ENCODE peak calls at places on chromosomes 3 and 15, in nine cellular contexts. One of them, this sample, is unnamed.

GRCh38 chr15:32919749-32920414 is 202.1 kb downstream of the GREM1 start:
- DNase-seq in stimulated activated CD4-positive, alpha-beta T cell treated with anti-CD3 and anti-CD28 coated beads, Interleukin-4, amount 100 ng/mL, for 24 hours: no peak
- DNase-seq in posterior cingulate gyrus: no peak
- DNase-seq in activated CD8-positive, alpha-beta memory T cell treated with anti-CD3 and anti-CD28 coated beads, Interleukin-2, amount 50 U/mL, for 4 hours: no peak
- DNase-seq in lung: no peak
- DNase-seq in spleen: no peak
- DNase-seq in keratinocyte: no peak
- DNase-seq in endothelial cell of umbilical vein: no peak
- DNase-seq in NCI-H345: peak
- DNase-seq in this sample: no peak

GRCh38 chr3:130386604-130387263 is 41.3 kb downstream of the COL6A5 start:
- DNase-seq in stimulated activated CD4-positive, alpha-beta T cell treated with anti-CD3 and anti-CD28 coated beads, Interleukin-4, amount 100 ng/mL, for 24 hours: no peak
- DNase-seq in posterior cingulate gyrus: no peak
- DNase-seq in activated CD8-positive, alpha-beta memory T cell treated with anti-CD3 and anti-CD28 coated beads, Interleukin-2, amount 50 U/mL, for 4 hours: no peak
- DNase-seq in lung: no peak
- DNase-seq in spleen: no peak
- DNase-seq in keratinocyte: no peak
- DNase-seq in endothelial cell of umbilical vein: peak
- DNase-seq in NCI-H345: no peak
- DNase-seq in this sample: no peak

GRCh38 chr15:53549697-53550315 is 209.7 kb downstream of the WDR72 start:
- DNase-seq in stimulated activated CD4-positive, alpha-beta T cell treated with anti-CD3 and anti-CD28 coated beads, Interleukin-4, amount 100 ng/mL, for 24 hours: no peak
- DNase-seq in posterior cingulate gyrus: no peak
- DNase-seq in activated CD8-positive, alpha-beta memory T cell treated with anti-CD3 and anti-CD28 coated beads, Interleukin-2, amount 50 U/mL, for 4 hours: no peak
- DNase-seq in lung: no peak
- DNase-seq in spleen: no peak
- DNase-seq in keratinocyte: no peak
- DNase-seq in endothelial cell of umbilical vein: no peak
- DNase-seq in NCI-H345: peak
- DNase-seq in this sample: no peak

GRCh38 chr3:183192650-183193300 is 30.2 kb upstream of the LAMP3 start:
- DNase-seq in stimulated activated CD4-positive, alpha-beta T cell treated with anti-CD3 and anti-CD28 coated beads, Interleukin-4, amount 100 ng/mL, for 24 hours: no peak
- DNase-seq in posterior cingulate gyrus: no peak
- DNase-seq in activated CD8-positive, alpha-beta memory T cell treated with anti-CD3 and anti-CD28 coated beads, Interleukin-2, amount 50 U/mL, for 4 hours: no peak
- DNase-seq in lung: no peak
- DNase-seq in spleen: no peak
- DNase-seq in keratinocyte: no peak
- DNase-seq in endothelial cell of umbilical vein: no peak
- DNase-seq in NCI-H345: no peak
- DNase-seq in this sample: no peak

GRCh38 chr3:127589600-127590281 is 792 bp downstream of the TPRA1 start:
- DNase-seq in stimulated activated CD4-positive, alpha-beta T cell treated with anti-CD3 and anti-CD28 coated beads, Interleukin-4, amount 100 ng/mL, for 24 hours: peak
- DNase-seq in posterior cingulate gyrus: no peak
- DNase-seq in activated CD8-positive, alpha-beta memory T cell treated with anti-CD3 and anti-CD28 coated beads, Interleukin-2, amount 50 U/mL, for 4 hours: no peak
- DNase-seq in lung: no peak
- DNase-seq in spleen: peak
- DNase-seq in keratinocyte: no peak
- DNase-seq in endothelial cell of umbilical vein: peak
- DNase-seq in NCI-H345: no peak
- DNase-seq in this sample: peak

GRCh38 chr3:54931182-54931581 is 3.3 kb upstream of the LRTM1 start:
- DNase-seq in stimulated activated CD4-positive, alpha-beta T cell treated with anti-CD3 and anti-CD28 coated beads, Interleukin-4, amount 100 ng/mL, for 24 hours: no peak
- DNase-seq in posterior cingulate gyrus: peak
- DNase-seq in activated CD8-positive, alpha-beta memory T cell treated with anti-CD3 and anti-CD28 coated beads, Interleukin-2, amount 50 U/mL, for 4 hours: no peak
- DNase-seq in lung: no peak
- DNase-seq in spleen: no peak
- DNase-seq in keratinocyte: no peak
- DNase-seq in endothelial cell of umbilical vein: no peak
- DNase-seq in NCI-H345: no peak
- DNase-seq in this sample: peak

GRCh38 chr15:40266828-40267304 is 16.0 kb downstream of the ANKRD63 start:
- DNase-seq in stimulated activated CD4-positive, alpha-beta T cell treated with anti-CD3 and anti-CD28 coated beads, Interleukin-4, amount 100 ng/mL, for 24 hours: no peak
- DNase-seq in posterior cingulate gyrus: no peak
- DNase-seq in activated CD8-positive, alpha-beta memory T cell treated with anti-CD3 and anti-CD28 coated beads, Interleukin-2, amount 50 U/mL, for 4 hours: no peak
- DNase-seq in lung: peak
- DNase-seq in spleen: no peak
- DNase-seq in keratinocyte: peak
- DNase-seq in endothelial cell of umbilical vein: peak
- DNase-seq in NCI-H345: no peak
- DNase-seq in this sample: no peak

GRCh38 chr15:99909914-99910313 is 176.7 kb upstream of the LYSMD4 start:
- DNase-seq in stimulated activated CD4-positive, alpha-beta T cell treated with anti-CD3 and anti-CD28 coated beads, Interleukin-4, amount 100 ng/mL, for 24 hours: no peak
- DNase-seq in posterior cingulate gyrus: no peak
- DNase-seq in activated CD8-positive, alpha-beta memory T cell treated with anti-CD3 and anti-CD28 coated beads, Interleukin-2, amount 50 U/mL, for 4 hours: no peak
- DNase-seq in lung: no peak
- DNase-seq in spleen: no peak
- DNase-seq in keratinocyte: no peak
- DNase-seq in endothelial cell of umbilical vein: no peak
- DNase-seq in NCI-H345: no peak
- DNase-seq in this sample: peak

GRCh38 chr3:99394831-99395733 is 243.3 kb upstream of the COL8A1 start:
- DNase-seq in stimulated activated CD4-positive, alpha-beta T cell treated with anti-CD3 and anti-CD28 coated beads, Interleukin-4, amount 100 ng/mL, for 24 hours: no peak
- DNase-seq in posterior cingulate gyrus: no peak
- DNase-seq in activated CD8-positive, alpha-beta memory T cell treated with anti-CD3 and anti-CD28 coated beads, Interleukin-2, amount 50 U/mL, for 4 hours: no peak
- DNase-seq in lung: no peak
- DNase-seq in spleen: no peak
- DNase-seq in keratinocyte: peak
- DNase-seq in endothelial cell of umbilical vein: no peak
- DNase-seq in NCI-H345: no peak
- DNase-seq in this sample: no peak

GRCh38 chr15:31226011-31226410 is 100.6 kb upstream of the KLF13 start:
- DNase-seq in stimulated activated CD4-positive, alpha-beta T cell treated with anti-CD3 and anti-CD28 coated beads, Interleukin-4, amount 100 ng/mL, for 24 hours: no peak
- DNase-seq in posterior cingulate gyrus: no peak
- DNase-seq in activated CD8-positive, alpha-beta memory T cell treated with anti-CD3 and anti-CD28 coated beads, Interleukin-2, amount 50 U/mL, for 4 hours: no peak
- DNase-seq in lung: no peak
- DNase-seq in spleen: no peak
- DNase-seq in keratinocyte: no peak
- DNase-seq in endothelial cell of umbilical vein: no peak
- DNase-seq in NCI-H345: no peak
- DNase-seq in this sample: no peak

GRCh38 chr3:195182470-195182795 is 88.5 kb downstream of the XXYLT1 start:
- DNase-seq in stimulated activated CD4-positive, alpha-beta T cell treated with anti-CD3 and anti-CD28 coated beads, Interleukin-4, amount 100 ng/mL, for 24 hours: peak
- DNase-seq in posterior cingulate gyrus: no peak
- DNase-seq in activated CD8-positive, alpha-beta memory T cell treated with anti-CD3 and anti-CD28 coated beads, Interleukin-2, amount 50 U/mL, for 4 hours: no peak
- DNase-seq in lung: no peak
- DNase-seq in spleen: no peak
- DNase-seq in keratinocyte: no peak
- DNase-seq in endothelial cell of umbilical vein: peak
- DNase-seq in NCI-H345: no peak
- DNase-seq in this sample: peak

GRCh38 chr3:4656059-4656458 is 162.9 kb downstream of the ITPR1 start:
- DNase-seq in stimulated activated CD4-positive, alpha-beta T cell treated with anti-CD3 and anti-CD28 coated beads, Interleukin-4, amount 100 ng/mL, for 24 hours: no peak
- DNase-seq in posterior cingulate gyrus: peak
- DNase-seq in activated CD8-positive, alpha-beta memory T cell treated with anti-CD3 and anti-CD28 coated beads, Interleukin-2, amount 50 U/mL, for 4 hours: no peak
- DNase-seq in lung: peak
- DNase-seq in spleen: peak
- DNase-seq in keratinocyte: no peak
- DNase-seq in endothelial cell of umbilical vein: peak
- DNase-seq in NCI-H345: peak
- DNase-seq in this sample: peak

GRCh38 chr3:78879516-78879860 is 888.3 kb downstream of the ROBO1 start:
- DNase-seq in stimulated activated CD4-positive, alpha-beta T cell treated with anti-CD3 and anti-CD28 coated beads, Interleukin-4, amount 100 ng/mL, for 24 hours: no peak
- DNase-seq in posterior cingulate gyrus: no peak
- DNase-seq in activated CD8-positive, alpha-beta memory T cell treated with anti-CD3 and anti-CD28 coated beads, Interleukin-2, amount 50 U/mL, for 4 hours: no peak
- DNase-seq in lung: no peak
- DNase-seq in spleen: no peak
- DNase-seq in keratinocyte: no peak
- DNase-seq in endothelial cell of umbilical vein: no peak
- DNase-seq in NCI-H345: no peak
- DNase-seq in this sample: peak

GRCh38 chr3:49906004-49906860 is 2.6 kb upstream of the MST1R start:
- DNase-seq in stimulated activated CD4-positive, alpha-beta T cell treated with anti-CD3 and anti-CD28 coated beads, Interleukin-4, amount 100 ng/mL, for 24 hours: peak
- DNase-seq in posterior cingulate gyrus: peak
- DNase-seq in activated CD8-positive, alpha-beta memory T cell treated with anti-CD3 and anti-CD28 coated beads, Interleukin-2, amount 50 U/mL, for 4 hours: peak
- DNase-seq in lung: peak
- DNase-seq in spleen: peak
- DNase-seq in keratinocyte: no peak
- DNase-seq in endothelial cell of umbilical vein: peak
- DNase-seq in NCI-H345: no peak
- DNase-seq in this sample: peak

GRCh38 chr15:96457852-96458251 is 127.4 kb downstream of the NR2F2 start:
- DNase-seq in stimulated activated CD4-positive, alpha-beta T cell treated with anti-CD3 and anti-CD28 coated beads, Interleukin-4, amount 100 ng/mL, for 24 hours: no peak
- DNase-seq in posterior cingulate gyrus: no peak
- DNase-seq in activated CD8-positive, alpha-beta memory T cell treated with anti-CD3 and anti-CD28 coated beads, Interleukin-2, amount 50 U/mL, for 4 hours: no peak
- DNase-seq in lung: no peak
- DNase-seq in spleen: no peak
- DNase-seq in keratinocyte: no peak
- DNase-seq in endothelial cell of umbilical vein: no peak
- DNase-seq in NCI-H345: no peak
- DNase-seq in this sample: no peak

GRCh38 chr3:123287051-123287961 is 85.6 kb downstream of the SEC22A start:
- DNase-seq in stimulated activated CD4-positive, alpha-beta T cell treated with anti-CD3 and anti-CD28 coated beads, Interleukin-4, amount 100 ng/mL, for 24 hours: no peak
- DNase-seq in posterior cingulate gyrus: no peak
- DNase-seq in activated CD8-positive, alpha-beta memory T cell treated with anti-CD3 and anti-CD28 coated beads, Interleukin-2, amount 50 U/mL, for 4 hours: no peak
- DNase-seq in lung: no peak
- DNase-seq in spleen: no peak
- DNase-seq in keratinocyte: no peak
- DNase-seq in endothelial cell of umbilical vein: no peak
- DNase-seq in NCI-H345: no peak
- DNase-seq in this sample: no peak

GRCh38 chr3:43892535-43892934 is 201.8 kb downstream of the ABHD5 start:
- DNase-seq in stimulated activated CD4-positive, alpha-beta T cell treated with anti-CD3 and anti-CD28 coated beads, Interleukin-4, amount 100 ng/mL, for 24 hours: no peak
- DNase-seq in posterior cingulate gyrus: no peak
- DNase-seq in activated CD8-positive, alpha-beta memory T cell treated with anti-CD3 and anti-CD28 coated beads, Interleukin-2, amount 50 U/mL, for 4 hours: no peak
- DNase-seq in lung: no peak
- DNase-seq in spleen: no peak
- DNase-seq in keratinocyte: no peak
- DNase-seq in endothelial cell of umbilical vein: no peak
- DNase-seq in NCI-H345: peak
- DNase-seq in this sample: peak